ENCODE peak calls at places on chromosomes 2 and 18, in seven cellular contexts. A is lower leg skin, N is esophagus muscularis mucosa, I is cardiac fibroblast, E is lower lobe of right lung, O is psoas muscle, Z is astrocyte. J is an unnamed sample.

GRCh38 chr2:8255448-8255800 is 426.4 kb upstream of the ID2 start:
- DNase-seq in A (no peak), N (no peak), I (peak; percentile 34), E (no peak), O (no peak), Z (no peak), J (no peak)

GRCh38 chr2:210663574-210663973 is 107.2 kb downstream of the CPS1 start:
- DNase-seq in A (no peak), N (no peak), I (peak; percentile 55), E (no peak), O (no peak), Z (peak; percentile 10), J (peak; percentile 28)

GRCh38 chr2:35297403-35297802 is 1058.2 kb upstream of the CRIM1 start:
- DNase-seq in A (no peak), N (no peak), I (no peak), E (no peak), O (no peak), Z (no peak), J (no peak)

GRCh38 chr2:154264024-154264423 is 392.3 kb downstream of the GALNT13 start:
- DNase-seq in A (no peak), N (no peak), I (no peak), E (no peak), O (no peak), Z (no peak), J (no peak)

GRCh38 chr18:35289293-35290069 is 548 bp downstream of the ZSCAN30 start:
- DNase-seq in A (peak; percentile 84), N (no peak), I (peak; percentile 50), E (no peak), O (no peak), Z (no peak), J (peak; percentile 39)

GRCh38 chr18:79404567-79404910 is 8.8 kb downstream of the NFATC1 start:
- DNase-seq in A (no peak), N (no peak), I (no peak), E (peak; percentile 46), O (no peak), Z (no peak), J (no peak)

GRCh38 chr18:12476955-12477354 is 69.2 kb downstream of the PRELID3A start:
- DNase-seq in A (no peak), N (no peak), I (no peak), E (no peak), O (no peak), Z (no peak), J (no peak)

GRCh38 chr2:201130524-201131186 is 14.7 kb downstream of the CFLAR start:
- DNase-seq in A (no peak), N (no peak), I (peak; percentile 91), E (no peak), O (no peak), Z (peak; percentile 92), J (peak; percentile 76)

GRCh38 chr2:175175896-175176295 is 5.6 kb downstream of the ATP5MC3 start:
- DNase-seq in A (no peak), N (no peak), I (peak; percentile 73), E (no peak), O (no peak), Z (no peak), J (no peak)

GRCh38 chr2:15031745-15032240 is 399.3 kb downstream of the LRATD1 start:
- DNase-seq in A (no peak), N (no peak), I (no peak), E (no peak), O (no peak), Z (no peak), J (no peak)

GRCh38 chr2:24898122-24899109 is 21.6 kb downstream of the ADCY3 start:
- DNase-seq in A (no peak), N (no peak), I (no peak), E (no peak), O (no peak), Z (no peak), J (no peak)

GRCh38 chr2:49261791-49262190 is 107.5 kb upstream of the FSHR start:
- DNase-seq in A (no peak), N (no peak), I (no peak), E (no peak), O (no peak), Z (no peak), J (no peak)

GRCh38 chr2:208792766-208793165 is 386.2 kb downstream of the PTH2R start:
- DNase-seq in A (no peak), N (no peak), I (no peak), E (no peak), O (no peak), Z (no peak), J (no peak)

GRCh38 chr2:30336978-30337841 is 105.9 kb downstream of the LBH start:
- DNase-seq in A (no peak), N (no peak), I (no peak), E (no peak), O (no peak), Z (peak; percentile 9), J (peak; percentile 38)
- H3K4me3 ChIP-seq in A (no peak overlapping the region), N (no peak overlapping the region), I (no peak overlapping the region), E (no peak overlapping the region), O (no peak overlapping the region), Z (no peak overlapping the region), J (no peak overlapping the region)

GRCh38 chr2:74010087-74010541 is 25.4 kb downstream of the TET3 start:
- DNase-seq in A (peak; percentile 88), N (no peak), I (no peak), E (peak; percentile 80), O (no peak), Z (no peak), J (no peak)
- TF ChIP-seq CTCF in A (no peak), N (no peak), I (no peak), E (no peak), O (no peak), Z (no peak), J (no peak)

GRCh38 chr2:23012499-23012898 is 372.5 kb upstream of the KLHL29 start:
- DNase-seq in A (no peak), N (peak; percentile 62), I (no peak), E (no peak), O (no peak), Z (no peak), J (no peak)

GRCh38 chr2:23005469-23005868 is 379.5 kb upstream of the KLHL29 start:
- DNase-seq in A (no peak), N (no peak), I (no peak), E (no peak), O (no peak), Z (no peak), J (no peak)

GRCh38 chr2:23009545-23010149 is 375.3 kb upstream of the KLHL29 start:
- DNase-seq in A (no peak), N (peak; percentile 92), I (peak; percentile 34), E (no peak), O (peak; percentile 43), Z (peak; percentile 0), J (peak; percentile 40)

GRCh38 chr2:23007836-23008235 is 377.1 kb upstream of the KLHL29 start:
- DNase-seq in A (no peak), N (peak; percentile 86), I (no peak), E (no peak), O (no peak), Z (no peak), J (no peak)

GRCh38 chr2:23008951-23009350 is 376.0 kb upstream of the KLHL29 start:
- DNase-seq in A (no peak), N (peak; percentile 91), I (no peak), E (no peak), O (no peak), Z (no peak), J (no peak)
- H3K4me3 ChIP-seq in A (no peak overlapping the region), N (no peak overlapping the region), I (no peak overlapping the region), E (no peak overlapping the region), O (no peak overlapping the region), Z (no peak overlapping the region), J (no peak overlapping the region)

GRCh38 chr2:181515719-181516118 is 58.5 kb downstream of the ITGA4 start:
- DNase-seq in A (no peak), N (no peak), I (no peak), E (no peak), O (no peak), Z (no peak), J (no peak)
- TF ChIP-seq CTCF in A (no peak), N (no peak), I (no peak), E (no peak), O (no peak), Z (no peak), J (no peak)

GRCh38 chr2:26172189-26172865 is 561 bp upstream of the GAREM2 start:
- DNase-seq in A (peak; percentile 72), N (no peak), I (no peak), E (no peak), O (no peak), Z (no peak), J (no peak)
- H3K4me3 ChIP-seq in A (no peak overlapping the region), N (peak overlapping the region; percentile 54), I (no peak overlapping the region), E (peak overlapping the region; percentile 35), O (peak overlapping the region; percentile 52), Z (no peak overlapping the region), J (no peak overlapping the region)

DNA sequence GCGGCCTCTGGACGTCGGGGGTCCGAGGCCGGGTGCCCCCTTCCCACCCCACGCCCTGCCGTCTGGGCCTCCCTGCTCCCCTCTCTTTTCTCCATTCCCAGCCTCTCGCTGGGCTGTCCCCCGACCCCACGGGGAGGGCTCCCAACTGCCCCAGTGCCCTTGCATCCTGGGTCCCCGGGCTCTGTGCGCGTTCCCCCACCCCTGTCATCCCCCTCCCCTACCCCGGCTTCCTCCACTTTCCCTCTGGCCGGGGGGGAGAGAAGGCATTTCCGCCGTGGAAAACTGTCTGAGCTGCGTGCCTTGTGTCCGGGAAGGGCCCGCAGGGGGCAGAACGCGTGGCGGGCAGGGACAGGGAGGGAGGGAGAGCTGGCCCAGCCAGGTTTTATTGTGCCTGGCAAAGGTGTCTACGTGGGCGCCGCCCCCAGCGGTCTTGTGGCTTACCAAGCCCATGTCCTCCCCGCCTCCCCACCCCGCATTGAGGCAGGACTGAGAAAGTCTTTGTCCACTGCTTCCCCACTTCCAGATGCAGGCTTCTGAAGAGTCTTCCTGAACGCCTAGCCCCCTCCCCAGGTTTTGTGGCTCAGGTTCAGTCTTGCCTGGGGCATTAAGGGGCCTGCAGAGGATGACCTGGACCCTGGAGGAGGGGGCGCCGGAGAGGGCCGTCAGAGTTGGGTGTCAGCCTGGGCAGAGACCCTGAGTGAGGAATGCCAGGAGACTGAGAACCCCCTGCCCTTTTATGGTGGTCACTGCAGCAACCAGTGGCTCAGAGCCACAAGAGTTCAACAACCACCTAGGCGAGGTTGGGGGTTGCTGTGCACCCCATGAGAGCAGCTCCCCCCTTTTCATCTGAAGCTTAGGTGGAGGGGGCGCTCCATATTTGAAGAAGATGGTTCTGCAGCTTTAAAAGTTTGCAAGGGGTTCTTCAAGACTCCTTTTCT is 1.3 kb downstream of the ITM2C start:
- DNase-seq in A (no peak), N (no peak), I (no peak), E (no peak), O (no peak), Z (no peak), J (peak; percentile 16)
- TF ChIP-seq CTCF in A (no peak), N (no peak), I (peak; percentile 9), E (no peak), O (no peak), Z (no peak), J (peak; percentile 25)

J was measured in AG10803.